ENCODE peak calls at places on chromosomes 12 and 14, in six cellular contexts. L, T, X, B, I and U are unnamed samples.

GRCh38 chr14:24982472-24983155 is 67.3 kb downstream of the STXBP6 start:
- DNase-seq in L (peak), T (no peak), X (peak), B (no peak), I (no peak), U (no peak)

GRCh38 chr12:6199531-6200265 is 502 bp upstream of the CD9 start:
- DNase-seq in L (no peak), T (no peak), X (no peak), B (no peak), I (no peak), U (no peak)

GRCh38 chr12:19131020-19131431 is 1.5 kb downstream of the PLEKHA5 start:
- DNase-seq in L (peak), T (no peak), X (peak), B (no peak), I (no peak), U (no peak)

GRCh38 chr14:85084344-85084743 is 445.6 kb upstream of the FLRT2 start:
- DNase-seq in L (no peak), T (peak), X (no peak), B (no peak), I (no peak), U (no peak)

GRCh38 chr14:105908006-105908405 is 381.6 kb downstream of the TMEM121 start:
- DNase-seq in L (no peak), T (no peak), X (no peak), B (no peak), I (no peak), U (no peak)

GRCh38 chr12:44775916-44776315 is 100.2 kb downstream of the NELL2 start:
- DNase-seq in L (no peak), T (no peak), X (no peak), B (no peak), I (no peak), U (no peak)

GRCh38 chr14:34003691-34004090 is 52.8 kb upstream of the EGLN3 start:
- DNase-seq in L (no peak), T (no peak), X (no peak), B (no peak), I (no peak), U (no peak)

GRCh38 chr14:104968153-104968527 is 10.0 kb downstream of the AHNAK2 start:
- DNase-seq in L (peak), T (peak), X (peak), B (no peak), I (no peak), U (no peak)

GRCh38 chr14:102754370-102755262 is 22.6 kb upstream of the TRAF3 start:
- DNase-seq in L (no peak), T (no peak), X (no peak), B (no peak), I (no peak), U (no peak)

GRCh38 chr12:110917467-110917866 is 2.9 kb downstream of the MYL2 start:
- DNase-seq in L (peak), T (no peak), X (peak), B (no peak), I (no peak), U (no peak)

GRCh38 chr12:131687346-131688125 is 23.4 kb upstream of the SFSWAP start:
- DNase-seq in L (no peak), T (no peak), X (no peak), B (no peak), I (no peak), U (no peak)

GRCh38 chr12:42589465-42590323 is at the start of gene PRICKLE1:
- DNase-seq in L (no peak), T (peak), X (peak), B (peak), I (no peak), U (no peak)

GRCh38 chr14:100810861-100811461 is 15.0 kb upstream of the MEG3 start:
- DNase-seq in L (no peak), T (no peak), X (peak), B (no peak), I (no peak), U (no peak)

DNA sequence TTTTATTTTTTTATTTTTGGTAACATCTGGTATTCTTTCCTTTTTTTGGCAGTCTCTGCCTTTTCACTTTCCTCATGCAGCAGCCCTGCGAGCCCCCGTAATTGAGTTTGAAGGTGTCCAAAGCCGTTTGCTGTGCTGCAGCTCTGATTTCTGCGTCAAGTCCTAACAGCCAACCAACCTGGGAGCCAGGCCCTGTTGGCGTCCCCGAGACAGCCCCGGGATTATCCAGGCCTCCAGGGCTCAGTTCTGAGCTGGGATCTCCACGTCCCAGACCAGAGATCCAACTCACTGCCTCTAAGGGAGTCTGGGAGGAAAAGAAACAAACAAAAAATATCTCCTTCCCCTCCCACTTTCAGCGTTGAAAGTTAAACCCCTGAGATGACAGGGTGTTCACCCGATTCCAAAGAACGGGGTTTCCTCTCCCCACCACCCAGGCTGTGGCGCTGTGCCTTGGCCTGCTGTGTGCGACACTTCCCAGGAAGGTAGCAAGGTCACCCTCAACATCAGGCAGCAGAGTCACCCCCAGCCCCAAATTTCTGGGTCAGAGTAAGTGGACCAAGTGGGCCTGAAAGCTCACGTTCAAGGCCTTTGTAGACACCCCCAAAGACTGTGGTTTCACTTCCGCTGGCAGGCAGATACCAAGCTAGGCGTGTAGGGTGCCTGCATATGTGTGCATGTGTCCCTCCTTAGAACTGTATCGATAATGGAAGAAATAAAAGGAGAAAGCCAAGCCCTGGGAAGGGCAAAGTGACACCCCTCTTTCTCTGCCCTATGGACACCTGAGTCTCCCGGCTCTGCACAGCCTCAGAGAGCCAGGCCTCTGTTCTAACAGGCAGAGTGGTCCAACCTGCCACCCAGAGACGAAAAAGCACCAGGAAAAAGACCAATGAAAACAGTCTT is 11.1 kb downstream of the BCL11B start:
- DNase-seq in L (no peak), T (no peak), X (no peak), B (no peak), I (no peak), U (no peak)
- TF ChIP-seq CTCF in L (no peak), T (no peak), X (no peak), B (no peak), I (no peak), U (no peak)

GRCh38 chr12:91417649-91418048 is 235.0 kb upstream of the DCN start:
- DNase-seq in L (no peak), T (no peak), X (no peak), B (no peak), I (no peak), U (no peak)

GRCh38 chr12:91414636-91415035 is 232.0 kb upstream of the DCN start:
- DNase-seq in L (no peak), T (no peak), X (no peak), B (no peak), I (no peak), U (no peak)

GRCh38 chr12:91414147-91414546 is 231.5 kb upstream of the DCN start:
- DNase-seq in L (no peak), T (no peak), X (no peak), B (no peak), I (no peak), U (no peak)

GRCh38 chr12:91418691-91419090 is 236.1 kb upstream of the DCN start:
- DNase-seq in L (no peak), T (no peak), X (no peak), B (no peak), I (no peak), U (no peak)

GRCh38 chr12:91413591-91413990 is 231.0 kb upstream of the DCN start:
- DNase-seq in L (no peak), T (no peak), X (peak), B (no peak), I (no peak), U (no peak)
- TF ChIP-seq CTCF in L (no peak), T (no peak), X (no peak), B (no peak), I (no peak), U (no peak)

GRCh38 chr12:53219956-53220856 is 11.8 kb downstream of the RARG start:
- DNase-seq in L (peak), T (no peak), X (peak), B (no peak), I (no peak), U (no peak)

GRCh38 chr12:53222170-53223005 is 9.6 kb downstream of the RARG start:
- DNase-seq in L (no peak), T (no peak), X (no peak), B (no peak), I (no peak), U (no peak)

GRCh38 chr12:53220857-53221202 is 11.2 kb downstream of the RARG start:
- DNase-seq in L (peak), T (peak), X (peak), B (peak), I (peak), U (no peak)

GRCh38 chr12:53223006-53223305 is 9.1 kb downstream of the RARG start:
- DNase-seq in L (no peak), T (no peak), X (no peak), B (no peak), I (no peak), U (no peak)

GRCh38 chr12:53221203-53222076 is 10.6 kb downstream of the RARG start:
- DNase-seq in L (no peak), T (peak), X (peak), B (peak), I (no peak), U (no peak)
- TF ChIP-seq CTCF in L (peak), T (no peak), X (peak), B (peak), I (no peak), U (no peak)

GRCh38 chr12:62931481-62931880 is 3.5 kb downstream of the PPM1H start:
- DNase-seq in L (no peak), T (no peak), X (no peak), B (no peak), I (no peak), U (no peak)

GRCh38 chr12:62933220-62933870 is 1.6 kb downstream of the PPM1H start:
- DNase-seq in L (no peak), T (no peak), X (no peak), B (no peak), I (no peak), U (no peak)

GRCh38 chr12:62933871-62934798 is 815 bp downstream of the PPM1H start:
- DNase-seq in L (peak), T (no peak), X (peak), B (peak), I (no peak), U (no peak)

GRCh38 chr12:62930546-62931425 is 4.2 kb downstream of the PPM1H start:
- DNase-seq in L (no peak), T (no peak), X (no peak), B (no peak), I (no peak), U (no peak)

GRCh38 chr12:62934799-62935674 is at the start of gene PPM1H:
- DNase-seq in L (peak), T (peak), X (peak), B (peak), I (no peak), U (peak)
- TF ChIP-seq CTCF in L (peak), T (no peak), X (no peak), B (peak), I (peak), U (no peak)

DNA sequence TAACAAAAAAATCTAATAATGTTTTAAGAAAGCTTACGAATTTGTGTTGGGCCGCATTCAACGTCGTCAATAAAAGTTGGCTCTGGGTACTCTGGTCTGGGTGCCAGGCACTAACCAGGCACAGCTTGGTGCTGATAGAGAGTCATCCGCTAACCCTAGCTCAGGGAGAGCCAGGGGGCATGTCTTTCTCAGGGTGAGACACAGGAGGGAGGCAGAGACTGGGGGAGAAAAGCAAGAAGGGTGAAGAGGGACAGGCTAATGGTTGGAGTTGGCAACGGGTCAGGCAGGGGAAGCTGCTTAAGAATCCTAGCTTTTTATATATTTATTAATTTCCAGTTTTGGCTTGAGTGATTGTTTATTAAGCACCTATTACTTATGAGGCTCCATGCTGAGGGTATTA is 105.0 kb downstream of the CMKLR1 start:
- DNase-seq in L (no peak), T (no peak), X (peak), B (no peak), I (peak), U (no peak)
- TF ChIP-seq CTCF in L (no peak), T (no peak), X (no peak), B (peak), I (peak), U (no peak)

DNA sequence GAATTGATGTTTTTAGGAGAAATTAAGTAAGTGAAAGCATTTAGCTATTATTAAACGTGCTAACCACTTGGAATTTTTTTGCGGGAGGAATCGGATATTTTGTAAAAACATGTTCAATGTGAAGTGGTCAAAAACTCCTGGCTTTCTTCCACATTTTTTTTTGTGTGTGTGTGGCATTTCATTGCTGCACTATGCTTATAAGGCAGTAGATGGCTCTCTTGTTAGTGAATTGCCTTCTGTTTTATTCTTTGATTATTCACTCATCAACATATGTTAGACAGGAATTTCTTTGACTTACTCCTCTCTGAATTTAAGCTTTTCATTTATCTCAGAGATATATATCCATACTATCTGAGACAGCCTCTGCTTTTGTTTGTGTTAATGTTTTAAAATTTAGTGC is 71.3 kb downstream of the DERA start:
- DNase-seq in L (peak), T (no peak), X (peak), B (no peak), I (no peak), U (no peak)
- TF ChIP-seq CTCF in L (peak), T (no peak), X (peak), B (peak), I (peak), U (no peak)